ENCODE peak calls at places on chromosomes 13 and 19, in eight cellular contexts. Q is NT2/D1, O is hepatocyte, B is PC-3, E is aorta, R is lower lobe of right lung, F is PC-9, M is ovary. X is an unnamed sample. For H3K27me3, the result is how much of the 10 kb centered on the place peaks cover.

GRCh38 chr13:45446181-45446580 is 18.6 kb upstream of the COG3 start:
- DNase-seq in R (no peak), M (no peak), Q (no peak), E (no peak), B (no peak), O (no peak), F (no peak), X (no peak)

GRCh38 chr19:5130371-5131030 is 161.6 kb downstream of the KDM4B start:
- DNase-seq in M (no peak), Q (no peak), E (no peak), R (no peak), O (no peak), F (no peak), B (no peak), X (no peak)

GRCh38 chr19:28427256-28428083 is 785.5 kb downstream of the UQCRFS1 start:
- DNase-seq in O (no peak), B (no peak), F (no peak), R (no peak), Q (no peak), M (no peak), E (no peak), X (no peak)

GRCh38 chr19:58154679-58155648 is 4.4 kb upstream of the ZNF329 start:
- DNase-seq in E (peak), R (peak), B (peak), Q (peak), F (peak), M (peak), O (peak), X (peak)

GRCh38 chr13:66994097-66994496 is 236.0 kb downstream of the PCDH9 start:
- DNase-seq in E (peak), F (no peak), B (no peak), O (peak), M (no peak), Q (peak), R (peak), X (peak)

GRCh38 chr19:17402982-17403855 is 2.2 kb downstream of the BST2 start:
- DNase-seq in Q (peak), M (peak), F (no peak), B (no peak), O (peak), R (no peak), E (peak), X (no peak)

GRCh38 chr13:46804391-46804815 is 7.4 kb upstream of the ESD start:
- DNase-seq in Q (no peak), E (no peak), R (no peak), F (peak), O (no peak), B (peak), M (no peak), X (no peak)

GRCh38 chr19:18417250-18418033 is 1.8 kb upstream of the SSBP4 start:
- DNase-seq in F (peak), R (peak), B (peak), O (peak), Q (no peak), M (peak), E (peak), X (no peak)

GRCh38 chr13:32007494-32007893 is 24.1 kb upstream of the FRY start:
- DNase-seq in O (no peak), M (no peak), R (no peak), E (no peak), B (no peak), F (no peak), Q (no peak), X (no peak)

GRCh38 chr19:4877753-4878490 is 10.5 kb upstream of the PLIN3 start:
- DNase-seq in E (peak), R (no peak), O (no peak), B (no peak), F (no peak), M (no peak), Q (no peak), X (no peak)

GRCh38 chr19:7337380-7338194 is 11.2 kb upstream of the ARHGEF18 start:
- DNase-seq in B (no peak), O (no peak), R (peak), Q (no peak), E (no peak), F (no peak), M (no peak), X (no peak)

DNA sequence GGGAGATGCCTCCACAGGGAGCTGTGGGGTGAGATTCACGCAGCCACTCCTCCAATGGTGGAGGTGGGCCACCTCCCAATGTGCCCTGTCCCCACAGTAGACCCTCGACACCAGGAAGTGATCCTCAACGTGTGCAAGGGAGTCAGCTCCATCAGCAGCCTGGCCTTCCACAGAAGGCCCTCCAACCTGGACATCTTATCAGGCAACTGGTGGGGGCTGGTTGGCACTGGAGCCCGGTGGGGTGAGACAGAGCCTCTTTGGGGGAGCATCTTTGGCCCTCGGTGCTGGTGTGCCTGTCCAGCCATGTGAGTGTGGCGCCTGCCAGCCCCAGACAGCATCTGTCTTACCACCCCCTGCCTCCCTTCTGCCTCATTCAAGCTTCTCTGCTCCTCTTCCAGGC is 19.7 kb upstream of the RNF17 start:
- DNase-seq in R (no peak), B (no peak), E (no peak), Q (no peak), F (no peak), O (no peak), M (no peak), X (no peak)
- H3K27me3 ChIP-seq in R (half or more), B (under half), E (under half), Q (under half), F (under half), O (half or more), M (under half), X (under half)

DNA sequence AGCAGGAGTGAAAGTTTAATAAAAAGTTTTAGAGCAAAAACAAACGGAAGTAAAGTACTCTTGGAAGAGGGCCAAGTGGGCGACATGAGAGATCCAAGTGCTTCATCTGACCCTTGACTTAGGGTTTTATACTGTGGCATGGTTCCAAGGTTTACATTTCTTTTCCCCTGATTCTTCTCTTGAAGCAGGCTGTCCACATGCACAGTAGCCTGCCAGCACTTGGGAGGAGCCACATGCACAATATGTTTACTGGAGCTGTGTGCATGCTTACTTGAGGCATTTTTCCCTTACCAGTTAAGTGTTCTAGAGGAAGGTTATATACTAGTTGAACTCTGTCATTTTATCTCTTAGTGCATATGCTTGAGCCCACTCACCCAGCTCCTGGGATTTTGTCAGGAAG is 295.6 kb downstream of the TBC1D4 start:
- DNase-seq in M (no peak), O (no peak), F (no peak), B (no peak), E (no peak), Q (no peak), R (no peak), X (no peak)
- H3K27me3 ChIP-seq in M (under half), O (under half), F (under half), B (under half), E (under half), Q (under half), R (under half), X (under half)

GRCh38 chr13:110307697-110308376 is 753 bp downstream of the COL4A2 start:
- DNase-seq in O (peak), B (no peak), R (no peak), M (peak), Q (no peak), F (no peak), E (no peak), X (no peak)
- H3K27me3 ChIP-seq in O (under half), B (under half), R (under half), M (under half), Q (under half), F (under half), E (under half), X (under half)

DNA sequence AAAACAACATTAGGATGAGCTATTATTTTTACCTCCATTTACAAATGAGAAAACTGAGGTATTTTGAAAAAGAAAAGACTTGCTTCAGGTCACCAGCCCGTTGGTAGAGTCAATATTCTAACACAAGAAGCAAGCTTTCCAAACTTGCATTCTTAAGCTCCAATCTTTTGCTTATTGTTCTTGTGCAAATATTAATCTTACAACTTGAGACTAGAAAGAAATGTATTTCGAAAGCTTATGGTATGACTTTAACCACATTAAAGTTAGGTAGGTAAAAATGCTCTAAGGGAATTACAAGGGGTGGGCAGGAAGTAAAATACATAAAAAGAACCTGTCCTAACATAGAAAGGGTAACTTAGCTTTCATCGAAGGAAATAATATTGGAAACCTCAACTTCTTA is 453.9 kb downstream of the SLITRK5 start:
- DNase-seq in Q (no peak), O (no peak), E (no peak), M (no peak), F (no peak), B (no peak), R (no peak), X (no peak)
- H3K27me3 ChIP-seq in Q (under half), O (under half), E (under half), M (under half), F (under half), B (under half), R (under half), X (under half)

GRCh38 chr19:14577885-14578427 is 4.9 kb upstream of the CLEC17A start:
- DNase-seq in O (no peak), R (no peak), Q (no peak), B (peak), M (no peak), E (no peak), F (no peak), X (no peak)

GRCh38 chr19:14577264-14577663 is 5.4 kb upstream of the NDUFB7 start:
- DNase-seq in R (no peak), M (no peak), F (no peak), B (no peak), Q (no peak), E (no peak), O (no peak), X (no peak)

GRCh38 chr19:14580623-14581237 is 2.2 kb upstream of the CLEC17A start:
- DNase-seq in E (no peak), F (no peak), R (no peak), O (no peak), Q (no peak), B (no peak), M (no peak), X (no peak)

GRCh38 chr19:14582894-14583340 is at the start of gene CLEC17A:
- DNase-seq in M (no peak), O (no peak), R (no peak), Q (no peak), E (no peak), B (no peak), F (no peak), X (no peak)
- H3K27me3 ChIP-seq in M (under half), O (under half), R (under half), Q (under half), E (under half), B (under half), F (under half), X (under half)

GRCh38 chr19:9939301-9939913 is 3.1 kb upstream of the OLFM2 start:
- DNase-seq in E (no peak), Q (no peak), M (no peak), R (no peak), B (peak), O (no peak), F (no peak), X (no peak)

GRCh38 chr19:9941236-9941635 is 4.9 kb upstream of the OLFM2 start:
- DNase-seq in B (no peak), Q (no peak), M (no peak), O (no peak), F (no peak), E (no peak), R (no peak), X (no peak)

GRCh38 chr19:9943744-9944143 is 7.4 kb upstream of the OLFM2 start:
- DNase-seq in B (no peak), F (no peak), Q (no peak), O (no peak), R (no peak), E (no peak), M (no peak), X (no peak)

GRCh38 chr19:9940778-9941177 is 4.5 kb upstream of the OLFM2 start:
- DNase-seq in Q (no peak), M (no peak), R (no peak), O (no peak), F (no peak), B (no peak), E (no peak), X (no peak)

GRCh38 chr19:9941646-9942045 is 5.3 kb upstream of the OLFM2 start:
- DNase-seq in B (no peak), Q (no peak), E (no peak), M (no peak), O (no peak), R (no peak), F (no peak), X (no peak)
- H3K27me3 ChIP-seq in B (under half), Q (under half), E (under half), M (under half), O (under half), R (under half), F (under half), X (under half)

GRCh38 chr13:33450956-33451709 is 165.6 kb upstream of the STARD13 start:
- DNase-seq in Q (no peak), O (no peak), F (no peak), B (peak), M (no peak), E (no peak), R (no peak), X (no peak)
- H3K27me3 ChIP-seq in Q (under half), O (under half), F (under half), B (under half), M (under half), E (under half), R (under half), X (under half)

X was measured in small intestine.